ENCODE peak calls at places on chromosomes 11 and 22, in four cellular contexts. M, G, A and E are unnamed samples.
A peak's percentile ranks its signal among the peaks of the same experiment; 100 is the strongest.

GRCh38 chr11:68038226-68038717 is 553 bp upstream of the TCIRG1 start:
- DNase-seq in M (no peak), G (no peak), A (no peak), E (no peak)

GRCh38 chr11:59550842-59551650 is 39.7 kb downstream of the OR4D9 start:
- DNase-seq in M (peak; percentile 89), G (peak; percentile 95), A (peak; percentile 91), E (peak; percentile 90)

GRCh38 chr11:2838676-2839075 is 46.9 kb downstream of the CDKN1C start:
- DNase-seq in M (no peak), G (no peak), A (no peak), E (no peak)

GRCh38 chr11:91664521-91664920 is 560.1 kb upstream of the FAT3 start:
- DNase-seq in M (no peak), G (peak; percentile 31), A (no peak), E (peak; percentile 3)

GRCh38 chr11:23540101-23540561 is 679.9 kb upstream of the CCDC179 start:
- DNase-seq in M (peak; percentile 63), G (peak; percentile 79), A (no peak), E (peak; percentile 60)

GRCh38 chr11:82634091-82634490 is 99.6 kb downstream of the FAM181B start:
- DNase-seq in M (no peak), G (peak; percentile 71), A (no peak), E (no peak)

GRCh38 chr22:22485524-22485923 is 23.0 kb downstream of the ZNF280B start:
- DNase-seq in M (no peak), G (no peak), A (no peak), E (no peak)

GRCh38 chr11:133840479-133840941 is 4.8 kb downstream of the SPATA19 start:
- DNase-seq in M (no peak), G (no peak), A (no peak), E (no peak)

GRCh38 chr22:30875481-30876215 is 92.9 kb downstream of the MORC2 start:
- DNase-seq in M (peak; percentile 3), G (no peak), A (no peak), E (no peak)

GRCh38 chr11:72812604-72812967 is 1.6 kb upstream of the ATG16L2 start:
- DNase-seq in M (no peak), G (peak; percentile 48), A (no peak), E (no peak)

GRCh38 chr11:603154-603553 is 12.6 kb downstream of the IRF7 start:
- DNase-seq in M (no peak), G (no peak), A (no peak), E (no peak)

GRCh38 chr11:3920148-3920852 is 64.8 kb downstream of the STIM1 start:
- DNase-seq in M (peak; percentile 83), G (peak; percentile 71), A (peak; percentile 44), E (no peak)

GRCh38 chr11:126764221-126764620 is 236.3 kb downstream of the KIRREL3 start:
- DNase-seq in M (peak; percentile 8), G (no peak), A (no peak), E (no peak)

GRCh38 chr11:26715133-26715532 is 6.7 kb downstream of the SLC5A12 start:
- DNase-seq in M (no peak), G (no peak), A (no peak), E (no peak)

GRCh38 chr11:16685914-16686313 is 52.5 kb upstream of the C11orf58 start:
- DNase-seq in M (no peak), G (no peak), A (no peak), E (no peak)

GRCh38 chr11:48109046-48109666 is 107.5 kb upstream of the OR4B1 start:
- DNase-seq in M (peak; percentile 68), G (peak; percentile 69), A (peak; percentile 37), E (peak; percentile 26)

GRCh38 chr11:94457118-94458029 is 36.3 kb downstream of the MRE11 start:
- DNase-seq in M (no peak), G (no peak), A (no peak), E (no peak)

GRCh38 chr11:46918778-46919513 is 596 bp upstream of the LRP4 start:
- DNase-seq in M (no peak), G (no peak), A (no peak), E (peak; percentile 65)

GRCh38 chr11:134624166-134624920 is 212.3 kb upstream of the B3GAT1 start:
- DNase-seq in M (no peak), G (no peak), A (no peak), E (no peak)

GRCh38 chr22:46696225-46696518 is 41.9 kb downstream of the CERK start:
- DNase-seq in M (no peak), G (no peak), A (no peak), E (no peak)

GRCh38 chr11:67298786-67299185 is 4.5 kb upstream of the SSH3 start:
- DNase-seq in M (no peak), G (no peak), A (no peak), E (no peak)

GRCh38 chr22:42281706-42282251 is 11.3 kb upstream of the TCF20 start:
- DNase-seq in M (no peak), G (no peak), A (no peak), E (no peak)
- H3K27me3 ChIP-seq in M (peaks cover 4% of the 10 kb centered on the region), G (no peaks in the 10 kb centered on the region), A (no peaks in the 10 kb centered on the region), E (peaks cover 97% of the 10 kb centered on the region)

GRCh38 chr22:39962071-39962470 is 1.9 kb downstream of the TMA7B start:
- DNase-seq in M (no peak), G (no peak), A (no peak), E (no peak)
- H3K9ac ChIP-seq in M (no peak overlapping the region), G (no peak overlapping the region), A (no peak overlapping the region), E (no peak overlapping the region)

GRCh38 chr11:70428701-70429427 is 30.5 kb downstream of the CTTN start:
- DNase-seq in M (no peak), G (no peak), A (no peak), E (no peak)
- TF ChIP-seq EZH2phosphoT487 in M (no peak), G (no peak), A (no peak), E (no peak)

DNA sequence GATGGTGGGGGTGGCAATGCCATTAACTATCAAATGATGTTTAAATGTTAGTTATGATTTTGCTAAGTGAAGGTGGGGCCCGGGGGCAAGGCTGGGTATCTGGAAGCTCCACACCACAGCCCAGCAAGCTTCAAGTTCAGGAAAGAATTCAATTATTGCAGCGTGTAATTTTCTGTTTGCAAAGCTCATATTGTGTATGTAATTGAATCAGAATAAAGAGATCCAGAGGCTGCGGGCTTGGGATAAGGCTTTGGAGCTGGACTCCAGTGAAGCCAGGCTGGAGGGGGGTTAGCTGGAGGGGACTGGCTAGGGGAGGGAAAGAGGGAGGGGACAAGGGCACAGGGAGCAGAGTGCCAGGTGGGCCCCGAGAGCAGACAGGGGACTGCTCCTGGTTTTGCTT is 557.1 kb upstream of the CADM1 start:
- DNase-seq in M (no peak), G (no peak), A (no peak), E (no peak)
- H3K27me3 ChIP-seq in M (no peaks in the 10 kb centered on the region), G (no peaks in the 10 kb centered on the region), A (no peaks in the 10 kb centered on the region), E (no peaks in the 10 kb centered on the region)

DNA sequence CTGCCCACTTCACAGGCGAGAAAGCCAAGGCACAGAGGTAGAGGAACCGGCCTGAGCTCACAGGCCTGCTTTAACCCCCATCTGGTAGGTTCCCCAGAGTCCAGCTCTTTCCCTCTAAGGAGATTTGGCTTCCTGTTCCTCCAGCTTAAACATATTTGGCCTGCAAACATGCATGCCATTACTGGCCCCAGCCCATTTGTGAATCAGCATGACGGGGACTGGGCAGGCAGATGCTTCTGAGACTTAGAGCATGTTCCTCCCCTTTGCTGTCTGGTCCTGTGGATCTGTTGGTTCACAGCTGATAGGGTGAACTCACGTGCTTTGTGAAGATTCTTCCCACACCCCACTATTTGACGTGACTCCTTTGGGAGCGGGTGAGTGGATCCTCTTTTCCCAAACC is 12.6 kb downstream of the CHST1 start:
- DNase-seq in M (peak; percentile 86), G (peak; percentile 9), A (no peak), E (peak; percentile 2)
- H3K9ac ChIP-seq in M (no peak overlapping the region), G (no peak overlapping the region), A (no peak overlapping the region), E (no peak overlapping the region)

GRCh38 chr22:28013611-28014010 is 94.6 kb upstream of the PITPNB start:
- DNase-seq in M (no peak), G (no peak), A (no peak), E (no peak)
- TF ChIP-seq EZH2phosphoT487 in M (no peak), G (no peak), A (no peak), E (no peak)

GRCh38 chr22:36819112-36819511 is 2.3 kb upstream of the PVALB start:
- DNase-seq in M (no peak), G (no peak), A (no peak), E (no peak)
- H3K27me3 ChIP-seq in M (peaks cover 78% of the 10 kb centered on the region), G (peaks cover 55% of the 10 kb centered on the region), A (peaks cover 18% of the 10 kb centered on the region), E (peaks cover 64% of the 10 kb centered on the region)

GRCh38 chr22:35375031-35375430 is 5.9 kb upstream of the HMOX1 start:
- DNase-seq in M (peak; percentile 77), G (peak; percentile 26), A (no peak), E (no peak)
- H3K9ac ChIP-seq in M (peak overlapping the region; percentile 54), G (no peak overlapping the region), A (no peak overlapping the region), E (no peak overlapping the region)

DNA sequence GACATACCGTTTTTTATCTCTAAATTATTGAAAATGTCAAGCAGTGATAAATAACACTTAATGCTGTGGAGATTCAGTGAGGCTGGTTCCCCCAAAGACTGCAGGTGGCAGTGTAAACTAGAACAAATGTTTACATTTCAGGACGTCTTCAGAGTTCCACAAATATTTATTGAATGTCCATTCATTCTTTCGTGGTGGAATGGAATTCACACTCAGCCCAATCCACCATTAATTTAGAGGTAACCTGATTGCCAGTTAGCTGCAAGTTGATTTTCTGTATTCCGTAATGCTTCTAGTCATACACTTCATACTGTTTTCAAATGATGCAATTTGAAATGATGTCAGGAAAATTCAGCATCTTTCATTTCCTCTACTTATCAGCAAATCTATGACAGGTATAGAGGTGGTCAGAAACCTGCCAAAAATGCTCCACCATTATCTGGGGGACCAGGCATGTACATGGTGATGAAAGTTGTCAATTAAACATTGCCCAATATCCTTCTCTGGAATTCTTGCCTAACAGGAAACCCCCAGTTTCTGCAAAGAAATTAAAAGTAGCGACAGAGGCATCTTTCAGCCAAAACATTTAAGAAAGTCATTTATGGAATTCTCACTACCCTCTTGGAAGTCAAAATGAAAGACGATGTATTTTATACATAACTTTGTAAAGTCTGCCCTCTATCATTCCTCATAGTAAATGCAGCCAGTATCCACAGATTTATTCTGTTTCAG is 94.3 kb upstream of the BMAL1 start:
- DNase-seq in M (peak; percentile 77), G (peak; percentile 66), A (no peak), E (peak; percentile 21)
- TF ChIP-seq EZH2phosphoT487 in M (no peak), G (no peak), A (no peak), E (no peak)

GRCh38 chr11:128551641-128552335 is 35.6 kb downstream of the ETS1 start:
- DNase-seq in M (no peak), G (peak; percentile 35), A (no peak), E (no peak)
- H3K27me3 ChIP-seq in M (no peaks in the 10 kb centered on the region), G (no peaks in the 10 kb centered on the region), A (peaks cover 4% of the 10 kb centered on the region), E (peaks cover 72% of the 10 kb centered on the region)